ENCODE peak calls at places on chromosomes 5 and 9, in seven cellular contexts. One of them, this sample, is unnamed.

GRCh38 chr9:107487521-107488399 is 1.8 kb downstream of the KLF4 start:
- DNase-seq in activated CD4-positive, alpha-beta T cell treated with anti-CD3 and anti-CD28 coated beads for 24 hours: no peak
- DNase-seq in G401: no peak
- DNase-seq in mesendoderm: peak
- DNase-seq in mesothelial cell of epicardium: peak
- DNase-seq in T-helper 1 cell: no peak
- DNase-seq in aorta: peak
- DNase-seq in this sample: no peak

GRCh38 chr9:69542942-69543704 is 129.0 kb downstream of the APBA1 start:
- DNase-seq in activated CD4-positive, alpha-beta T cell treated with anti-CD3 and anti-CD28 coated beads for 24 hours: no peak
- DNase-seq in G401: peak
- DNase-seq in mesendoderm: peak
- DNase-seq in mesothelial cell of epicardium: no peak
- DNase-seq in T-helper 1 cell: no peak
- DNase-seq in aorta: no peak
- DNase-seq in this sample: no peak

GRCh38 chr5:86974910-86975309 is 292.8 kb upstream of the RASA1 start:
- DNase-seq in activated CD4-positive, alpha-beta T cell treated with anti-CD3 and anti-CD28 coated beads for 24 hours: no peak
- DNase-seq in G401: no peak
- DNase-seq in mesendoderm: no peak
- DNase-seq in mesothelial cell of epicardium: no peak
- DNase-seq in T-helper 1 cell: no peak
- DNase-seq in aorta: no peak
- DNase-seq in this sample: no peak

GRCh38 chr5:78699565-78700143 is 51.1 kb upstream of the LHFPL2 start:
- DNase-seq in activated CD4-positive, alpha-beta T cell treated with anti-CD3 and anti-CD28 coated beads for 24 hours: no peak
- DNase-seq in G401: no peak
- DNase-seq in mesendoderm: peak
- DNase-seq in mesothelial cell of epicardium: no peak
- DNase-seq in T-helper 1 cell: no peak
- DNase-seq in aorta: no peak
- DNase-seq in this sample: no peak

GRCh38 chr9:6090272-6090671 is 74.8 kb upstream of the RANBP6 start:
- DNase-seq in activated CD4-positive, alpha-beta T cell treated with anti-CD3 and anti-CD28 coated beads for 24 hours: no peak
- DNase-seq in G401: peak
- DNase-seq in mesendoderm: no peak
- DNase-seq in mesothelial cell of epicardium: no peak
- DNase-seq in T-helper 1 cell: no peak
- DNase-seq in aorta: no peak
- DNase-seq in this sample: no peak

GRCh38 chr9:69411246-69411645 is 86.2 kb downstream of the ENTREP1 start:
- DNase-seq in activated CD4-positive, alpha-beta T cell treated with anti-CD3 and anti-CD28 coated beads for 24 hours: no peak
- DNase-seq in G401: no peak
- DNase-seq in mesendoderm: no peak
- DNase-seq in mesothelial cell of epicardium: no peak
- DNase-seq in T-helper 1 cell: no peak
- DNase-seq in aorta: no peak
- DNase-seq in this sample: no peak

GRCh38 chr5:15366676-15367391 is 133.1 kb upstream of the FBXL7 start:
- DNase-seq in activated CD4-positive, alpha-beta T cell treated with anti-CD3 and anti-CD28 coated beads for 24 hours: no peak
- DNase-seq in G401: no peak
- DNase-seq in mesendoderm: no peak
- DNase-seq in mesothelial cell of epicardium: no peak
- DNase-seq in T-helper 1 cell: no peak
- DNase-seq in aorta: no peak
- DNase-seq in this sample: no peak

GRCh38 chr9:106860731-106861584 is 2.0 kb upstream of the ZNF462 start:
- DNase-seq in activated CD4-positive, alpha-beta T cell treated with anti-CD3 and anti-CD28 coated beads for 24 hours: no peak
- DNase-seq in G401: peak
- DNase-seq in mesendoderm: peak
- DNase-seq in mesothelial cell of epicardium: peak
- DNase-seq in T-helper 1 cell: no peak
- DNase-seq in aorta: peak
- DNase-seq in this sample: no peak

GRCh38 chr5:88861213-88861612 is 21.8 kb downstream of the MEF2C start:
- DNase-seq in activated CD4-positive, alpha-beta T cell treated with anti-CD3 and anti-CD28 coated beads for 24 hours: no peak
- DNase-seq in G401: no peak
- DNase-seq in mesendoderm: no peak
- DNase-seq in mesothelial cell of epicardium: no peak
- DNase-seq in T-helper 1 cell: no peak
- DNase-seq in aorta: no peak
- DNase-seq in this sample: no peak

GRCh38 chr5:172713113-172713808 is 57.7 kb downstream of the DUSP1 start:
- DNase-seq in activated CD4-positive, alpha-beta T cell treated with anti-CD3 and anti-CD28 coated beads for 24 hours: peak
- DNase-seq in G401: peak
- DNase-seq in mesendoderm: no peak
- DNase-seq in mesothelial cell of epicardium: peak
- DNase-seq in T-helper 1 cell: peak
- DNase-seq in aorta: peak
- DNase-seq in this sample: peak

GRCh38 chr5:107124376-107124775 is 546.4 kb downstream of the EFNA5 start:
- DNase-seq in activated CD4-positive, alpha-beta T cell treated with anti-CD3 and anti-CD28 coated beads for 24 hours: no peak
- DNase-seq in G401: no peak
- DNase-seq in mesendoderm: no peak
- DNase-seq in mesothelial cell of epicardium: no peak
- DNase-seq in T-helper 1 cell: no peak
- DNase-seq in aorta: no peak
- DNase-seq in this sample: no peak

GRCh38 chr5:61362796-61363364 is 30.8 kb downstream of the ZSWIM6 start:
- DNase-seq in activated CD4-positive, alpha-beta T cell treated with anti-CD3 and anti-CD28 coated beads for 24 hours: no peak
- DNase-seq in G401: no peak
- DNase-seq in mesendoderm: peak
- DNase-seq in mesothelial cell of epicardium: no peak
- DNase-seq in T-helper 1 cell: no peak
- DNase-seq in aorta: no peak
- DNase-seq in this sample: no peak

GRCh38 chr5:169139381-169140125 is 161.4 kb downstream of the SLIT3 start:
- DNase-seq in activated CD4-positive, alpha-beta T cell treated with anti-CD3 and anti-CD28 coated beads for 24 hours: no peak
- DNase-seq in G401: no peak
- DNase-seq in mesendoderm: no peak
- DNase-seq in mesothelial cell of epicardium: peak
- DNase-seq in T-helper 1 cell: no peak
- DNase-seq in aorta: no peak
- DNase-seq in this sample: no peak

GRCh38 chr5:59348189-59348588 is 545.3 kb downstream of the PDE4D start:
- DNase-seq in activated CD4-positive, alpha-beta T cell treated with anti-CD3 and anti-CD28 coated beads for 24 hours: no peak
- DNase-seq in G401: no peak
- DNase-seq in mesendoderm: peak
- DNase-seq in mesothelial cell of epicardium: no peak
- DNase-seq in T-helper 1 cell: no peak
- DNase-seq in aorta: no peak
- DNase-seq in this sample: no peak

GRCh38 chr5:32780508-32780919 is 69.4 kb downstream of the NPR3 start:
- DNase-seq in activated CD4-positive, alpha-beta T cell treated with anti-CD3 and anti-CD28 coated beads for 24 hours: no peak
- DNase-seq in G401: no peak
- DNase-seq in mesendoderm: no peak
- DNase-seq in mesothelial cell of epicardium: no peak
- DNase-seq in T-helper 1 cell: no peak
- DNase-seq in aorta: no peak
- DNase-seq in this sample: no peak

GRCh38 chr9:745761-746414 is 95.6 kb upstream of the DMRT1 start:
- DNase-seq in activated CD4-positive, alpha-beta T cell treated with anti-CD3 and anti-CD28 coated beads for 24 hours: no peak
- DNase-seq in G401: peak
- DNase-seq in mesendoderm: no peak
- DNase-seq in mesothelial cell of epicardium: no peak
- DNase-seq in T-helper 1 cell: no peak
- DNase-seq in aorta: no peak
- DNase-seq in this sample: no peak

GRCh38 chr9:71368157-71368556 is 246.7 kb upstream of the TRPM3 start:
- DNase-seq in activated CD4-positive, alpha-beta T cell treated with anti-CD3 and anti-CD28 coated beads for 24 hours: no peak
- DNase-seq in G401: peak
- DNase-seq in mesendoderm: no peak
- DNase-seq in mesothelial cell of epicardium: no peak
- DNase-seq in T-helper 1 cell: no peak
- DNase-seq in aorta: no peak
- DNase-seq in this sample: no peak

GRCh38 chr5:124206540-124206939 is 539.9 kb downstream of the ZNF608 start:
- DNase-seq in activated CD4-positive, alpha-beta T cell treated with anti-CD3 and anti-CD28 coated beads for 24 hours: no peak
- DNase-seq in G401: no peak
- DNase-seq in mesendoderm: no peak
- DNase-seq in mesothelial cell of epicardium: no peak
- DNase-seq in T-helper 1 cell: no peak
- DNase-seq in aorta: no peak
- DNase-seq in this sample: no peak

GRCh38 chr5:125550237-125550636 is 803.8 kb upstream of the ZNF608 start:
- DNase-seq in activated CD4-positive, alpha-beta T cell treated with anti-CD3 and anti-CD28 coated beads for 24 hours: no peak
- DNase-seq in G401: no peak
- DNase-seq in mesendoderm: no peak
- DNase-seq in mesothelial cell of epicardium: no peak
- DNase-seq in T-helper 1 cell: no peak
- DNase-seq in aorta: no peak
- DNase-seq in this sample: no peak

GRCh38 chr9:94874316-94874715 is 147.8 kb downstream of the AOPEP start:
- DNase-seq in activated CD4-positive, alpha-beta T cell treated with anti-CD3 and anti-CD28 coated beads for 24 hours: no peak
- DNase-seq in G401: no peak
- DNase-seq in mesendoderm: no peak
- DNase-seq in mesothelial cell of epicardium: no peak
- DNase-seq in T-helper 1 cell: no peak
- DNase-seq in aorta: no peak
- DNase-seq in this sample: no peak

GRCh38 chr9:107016383-107016782 is 153.4 kb downstream of the ZNF462 start:
- DNase-seq in activated CD4-positive, alpha-beta T cell treated with anti-CD3 and anti-CD28 coated beads for 24 hours: no peak
- DNase-seq in G401: no peak
- DNase-seq in mesendoderm: no peak
- DNase-seq in mesothelial cell of epicardium: no peak
- DNase-seq in T-helper 1 cell: no peak
- DNase-seq in aorta: no peak
- DNase-seq in this sample: no peak

GRCh38 chr9:10232352-10232930 is 380.4 kb downstream of the PTPRD start:
- DNase-seq in activated CD4-positive, alpha-beta T cell treated with anti-CD3 and anti-CD28 coated beads for 24 hours: no peak
- DNase-seq in G401: no peak
- DNase-seq in mesendoderm: peak
- DNase-seq in mesothelial cell of epicardium: no peak
- DNase-seq in T-helper 1 cell: no peak
- DNase-seq in aorta: no peak
- DNase-seq in this sample: no peak

GRCh38 chr9:93662952-93663572 is 86.7 kb downstream of the PHF2 start:
- DNase-seq in activated CD4-positive, alpha-beta T cell treated with anti-CD3 and anti-CD28 coated beads for 24 hours: no peak
- DNase-seq in G401: no peak
- DNase-seq in mesendoderm: no peak
- DNase-seq in mesothelial cell of epicardium: no peak
- DNase-seq in T-helper 1 cell: no peak
- DNase-seq in aorta: no peak
- DNase-seq in this sample: no peak

This sample was measured in stimulated activated CD4-positive, alpha-beta T cell treated with anti-CD3 and anti-CD28 coated beads, TNF-alpha, amount 100 ng/mL, for 4 hours.